ENCODE peak calls at places on chromosome 3, in six cellular contexts. Y, N, T, W, G and S are unnamed samples.

GRCh38 chr3:107928084-107928445 is 162.8 kb downstream of the CD47 start:
- DNase-seq in N (no peak), Y (no peak), G (peak), W (peak), T (peak), S (no peak)

GRCh38 chr3:59709702-59710555 is 660.1 kb upstream of the CFAP20DC start:
- DNase-seq in T (peak), G (peak), Y (no peak), N (peak), W (peak), S (peak)

GRCh38 chr3:186596568-186597287 is 16.1 kb upstream of the AHSG start:
- DNase-seq in W (no peak), N (no peak), T (peak), G (no peak), Y (no peak), S (peak)

GRCh38 chr3:153927107-153927506 is 194.1 kb upstream of the ARHGEF26 start:
- DNase-seq in N (no peak), W (no peak), G (no peak), Y (no peak), T (peak), S (no peak)

GRCh38 chr3:12679468-12679867 is 15.6 kb upstream of the RAF1 start:
- DNase-seq in T (peak), W (no peak), N (no peak), Y (no peak), G (no peak), S (peak)

GRCh38 chr3:194485471-194485875 is 1.3 kb downstream of the ATP13A3 start:
- DNase-seq in W (no peak), N (no peak), G (no peak), T (peak), Y (no peak), S (no peak)

GRCh38 chr3:51559961-51560360 is 21.4 kb downstream of the RAD54L2 start:
- DNase-seq in N (no peak), W (no peak), T (no peak), Y (no peak), G (no peak), S (no peak)

GRCh38 chr3:112640864-112641751 is at the start of gene CCDC80:
- DNase-seq in G (no peak), N (no peak), Y (no peak), W (no peak), T (peak), S (no peak)

GRCh38 chr3:194023501-194024280 is 112.3 kb upstream of the HES1 start:
- DNase-seq in Y (no peak), N (no peak), T (no peak), G (no peak), W (no peak), S (no peak)

GRCh38 chr3:183540501-183541234 is 14.8 kb downstream of the KLHL6 start:
- DNase-seq in T (no peak), N (no peak), G (no peak), W (no peak), Y (no peak), S (peak)

GRCh38 chr3:81728766-81729544 is 32.5 kb downstream of the GBE1 start:
- DNase-seq in G (no peak), N (no peak), T (peak), W (no peak), Y (no peak), S (no peak)

GRCh38 chr3:109336272-109336957 is 931 bp downstream of the DPPA4 start:
- DNase-seq in W (no peak), N (no peak), T (peak), G (no peak), Y (no peak), S (no peak)

GRCh38 chr3:85875589-85875988 is 916.8 kb downstream of the CADM2 start:
- DNase-seq in G (no peak), W (no peak), N (no peak), T (no peak), Y (no peak), S (no peak)

GRCh38 chr3:98556164-98557130 is 24.7 kb downstream of the GPR15 start:
- DNase-seq in G (no peak), W (no peak), Y (no peak), T (no peak), N (peak), S (no peak)

GRCh38 chr3:11835028-11835639 is 11.6 kb downstream of the TAMM41 start:
- DNase-seq in G (no peak), T (peak), W (no peak), Y (no peak), N (no peak), S (no peak)

GRCh38 chr3:98483626-98484025 is 13.9 kb upstream of the OR5K2 start:
- DNase-seq in W (no peak), Y (no peak), T (no peak), G (no peak), N (no peak), S (no peak)

GRCh38 chr3:69425249-69425648 is 39.4 kb upstream of the FRMD4B start:
- DNase-seq in W (peak), G (no peak), Y (no peak), N (no peak), T (no peak), S (no peak)

GRCh38 chr3:52402101-52402521 is 42.8 kb downstream of the SEMA3G start:
- DNase-seq in Y (peak), T (no peak), G (peak), W (no peak), N (no peak), S (peak)

GRCh38 chr3:195013411-195013810 is 257.5 kb downstream of the XXYLT1 start:
- DNase-seq in Y (no peak), N (no peak), T (no peak), W (no peak), G (no peak), S (no peak)

GRCh38 chr3:154779571-154779970 is 300.5 kb upstream of the MME start:
- DNase-seq in N (no peak), W (no peak), Y (no peak), T (peak), G (no peak), S (no peak)

GRCh38 chr3:156793851-156794250 is 32.3 kb upstream of the LEKR1 start:
- DNase-seq in N (no peak), Y (no peak), T (no peak), G (no peak), W (no peak), S (no peak)

GRCh38 chr3:87361271-87361670 is 84.9 kb upstream of the POU1F1 start:
- DNase-seq in W (no peak), T (no peak), Y (no peak), G (no peak), N (no peak), S (no peak)

GRCh38 chr3:115270849-115271248 is 123.8 kb upstream of the ZBTB20 start:
- DNase-seq in T (no peak), N (no peak), W (no peak), Y (no peak), G (no peak), S (no peak)

GRCh38 chr3:25045291-25045690 is 382.8 kb upstream of the RARB start:
- DNase-seq in G (no peak), T (no peak), W (peak), Y (no peak), N (no peak), S (no peak)

GRCh38 chr3:17204049-17204650 is 319.4 kb downstream of the PLCL2 start:
- DNase-seq in W (no peak), N (no peak), Y (no peak), T (no peak), G (no peak), S (no peak)

GRCh38 chr3:155753038-155753647 is 8.3 kb upstream of the PLCH1 start:
- DNase-seq in G (no peak), W (peak), Y (no peak), N (no peak), T (peak), S (no peak)

GRCh38 chr3:196454935-196455334 is 22.7 kb upstream of the UBXN7 start:
- DNase-seq in G (no peak), N (no peak), W (no peak), Y (no peak), T (peak), S (no peak)

GRCh38 chr3:139897759-139898158 is 37.2 kb upstream of the CLSTN2 start:
- DNase-seq in Y (no peak), W (no peak), T (no peak), N (no peak), G (no peak), S (no peak)

GRCh38 chr3:45480218-45480617 is 91.8 kb downstream of the LARS2 start:
- DNase-seq in N (no peak), G (no peak), W (peak), Y (no peak), T (peak), S (no peak)

GRCh38 chr3:190097617-190098016 is 23.1 kb downstream of the P3H2 start:
- DNase-seq in W (no peak), T (no peak), G (no peak), Y (no peak), N (no peak), S (no peak)

GRCh38 chr3:179068779-179069530 is 2.7 kb downstream of the ZMAT3 start:
- DNase-seq in Y (no peak), W (no peak), G (no peak), T (peak), N (no peak), S (no peak)
- TF ChIP-seq CTCF in Y (no peak), W (no peak), G (no peak), T (peak), N (peak), S (no peak)

GRCh38 chr3:43882976-43883680 is 192.4 kb downstream of the ABHD5 start:
- DNase-seq in Y (no peak), W (no peak), N (no peak), T (no peak), G (no peak), S (no peak)

GRCh38 chr3:43874290-43874689 is 183.6 kb downstream of the ABHD5 start:
- DNase-seq in N (no peak), W (no peak), T (no peak), G (no peak), Y (no peak), S (no peak)

GRCh38 chr3:43883729-43884396 is 193.1 kb downstream of the ABHD5 start:
- DNase-seq in T (no peak), Y (no peak), N (no peak), W (no peak), G (no peak), S (no peak)

GRCh38 chr3:43876648-43877047 is 185.9 kb downstream of the ABHD5 start:
- DNase-seq in T (no peak), N (no peak), Y (no peak), W (no peak), G (no peak), S (no peak)

GRCh38 chr3:43879166-43879565 is 188.4 kb downstream of the ABHD5 start:
- DNase-seq in Y (no peak), N (no peak), W (peak), G (no peak), T (no peak), S (no peak)
- TF ChIP-seq CTCF in Y (no peak), N (no peak), W (no peak), G (no peak), T (peak), S (peak)

DNA sequence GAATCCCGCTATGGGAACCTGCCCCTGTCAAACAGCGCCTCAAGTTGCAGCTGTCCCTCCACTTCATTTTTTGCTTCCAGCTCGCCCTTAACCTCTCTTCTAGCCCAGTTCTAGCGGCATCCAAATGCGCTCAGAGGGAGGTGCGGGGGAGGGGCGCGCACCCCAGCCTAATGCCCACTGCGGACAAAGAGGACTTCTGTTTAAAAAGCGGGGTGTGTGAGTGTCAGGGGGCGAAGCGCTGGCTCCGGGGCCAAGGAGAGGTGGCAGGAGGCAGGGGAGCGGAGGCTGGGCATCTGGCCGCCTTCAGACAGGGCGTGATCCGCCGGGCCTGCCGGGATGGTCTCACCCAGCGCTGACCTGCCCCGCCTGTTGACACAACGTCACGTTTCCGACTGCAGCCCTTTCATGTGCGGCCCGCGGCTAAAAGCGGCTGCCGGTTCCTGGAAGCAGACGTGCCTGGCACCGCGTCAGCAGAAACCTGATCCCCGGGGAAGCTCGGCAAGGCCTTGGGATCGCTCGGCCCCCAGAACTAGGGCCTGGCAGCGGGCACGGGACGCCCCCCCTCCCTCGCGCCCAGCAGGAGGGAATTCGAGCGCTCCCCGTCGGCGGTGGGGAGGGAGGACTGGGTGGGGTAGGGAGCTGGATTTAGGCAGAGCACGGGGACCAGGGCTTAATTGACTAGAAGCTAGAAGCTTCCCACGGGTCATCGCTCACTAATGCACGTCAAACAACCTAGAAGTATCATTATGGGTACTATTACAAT is 7.6 kb downstream of the BHLHE40 start:
- DNase-seq in T (peak), G (peak), W (peak), N (peak), Y (peak), S (peak)
- TF ChIP-seq CTCF in T (peak), G (no peak), W (no peak), N (no peak), Y (no peak), S (no peak)

GRCh38 chr3:55904716-55905115 is 417.6 kb upstream of the WNT5A start:
- DNase-seq in N (no peak), T (no peak), Y (no peak), G (no peak), W (no peak), S (no peak)

GRCh38 chr3:55903680-55904079 is 416.6 kb upstream of the WNT5A start:
- DNase-seq in T (no peak), G (no peak), Y (no peak), W (no peak), N (no peak), S (no peak)

GRCh38 chr3:55897573-55898224 is 410.6 kb upstream of the WNT5A start:
- DNase-seq in G (no peak), Y (no peak), W (peak), T (no peak), N (no peak), S (no peak)

GRCh38 chr3:55896155-55896554 is 409.0 kb upstream of the WNT5A start:
- DNase-seq in N (no peak), W (no peak), T (no peak), G (no peak), Y (no peak), S (no peak)

DNA sequence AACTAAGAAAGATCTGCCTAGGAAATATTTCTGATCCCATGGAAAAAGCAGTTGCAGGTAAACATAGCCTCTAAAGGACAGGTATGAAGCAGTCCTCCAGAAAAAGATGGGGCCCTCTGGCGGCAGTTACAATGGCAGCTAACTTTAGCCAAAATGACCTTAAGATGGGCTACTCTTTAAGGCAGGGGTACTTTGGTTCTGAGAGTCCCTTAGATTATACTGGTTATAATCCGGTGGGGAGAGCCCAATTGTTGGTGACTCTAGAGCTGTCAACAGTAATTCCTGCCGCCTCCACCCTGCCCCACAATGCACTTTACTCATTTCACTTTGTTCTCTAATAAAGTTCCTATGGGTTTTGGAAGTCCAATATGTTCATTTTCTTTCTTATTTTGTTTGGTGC is 412.8 kb upstream of the WNT5A start:
- DNase-seq in T (no peak), N (no peak), W (peak), G (no peak), Y (no peak), S (no peak)
- TF ChIP-seq CTCF in T (peak), N (no peak), W (no peak), G (no peak), Y (no peak), S (peak)